ENCODE peak calls at places on chromosomes 13 and 19, in seven cellular contexts. B, D, M, O, G, F and Q are unnamed samples.

GRCh38 chr19:772730-773436 is 22.0 kb downstream of the MISP start:
- DNase-seq in B (no peak), D (no peak), M (no peak), O (no peak), G (no peak), F (peak; percentile 70), Q (no peak)

GRCh38 chr19:40341601-40342482 is 6.4 kb downstream of the C19orf47 start:
- DNase-seq in B (no peak), D (no peak), M (no peak), O (no peak), G (no peak), F (no peak), Q (no peak)

GRCh38 chr13:49681837-49682236 is 9.4 kb downstream of the EBPL start:
- DNase-seq in B (no peak), D (no peak), M (no peak), O (no peak), G (no peak), F (no peak), Q (no peak)

GRCh38 chr19:56076413-56076998 is 44.6 kb downstream of the ZNF787 start:
- DNase-seq in B (no peak), D (no peak), M (peak; percentile 6), O (no peak), G (no peak), F (peak; percentile 70), Q (peak; percentile 18)

GRCh38 chr13:35891973-35892441 is 239.2 kb downstream of the DCLK1 start:
- DNase-seq in B (no peak), D (no peak), M (no peak), O (no peak), G (no peak), F (no peak), Q (no peak)

GRCh38 chr19:437027-437426 is 23.8 kb downstream of the SHC2 start:
- DNase-seq in B (no peak), D (no peak), M (no peak), O (no peak), G (no peak), F (no peak), Q (no peak)

GRCh38 chr13:114043421-114044053 is 69.7 kb upstream of the C13orf46 start:
- DNase-seq in B (no peak), D (no peak), M (no peak), O (no peak), G (no peak), F (peak; percentile 65), Q (no peak)

GRCh38 chr13:94968040-94968756 is 255.9 kb upstream of the SOX21 start:
- DNase-seq in B (no peak), D (no peak), M (no peak), O (no peak), G (no peak), F (peak; percentile 68), Q (no peak)

GRCh38 chr19:46080561-46080960 is 39.8 kb upstream of the IGFL4 start:
- DNase-seq in B (no peak), D (no peak), M (no peak), O (no peak), G (no peak), F (peak; percentile 36), Q (no peak)